ENCODE peak calls at places on chromosome 7, in eight cellular contexts. L, D, V, U, J, A, S and I are unnamed samples. For H3K27me3, the result is how much of the 10 kb centered on the place peaks cover.

GRCh38 chr7:18685961-18686360 is 190.4 kb downstream of the HDAC9 start:
- DNase-seq in D (no peak), U (no peak), A (peak), V (no peak), J (no peak), S (no peak), L (no peak), I (no peak)

GRCh38 chr7:111931016-111931517 is 275.1 kb downstream of the DOCK4 start:
- DNase-seq in V (no peak), J (no peak), L (no peak), D (no peak), S (no peak), A (peak), U (no peak), I (no peak)

GRCh38 chr7:56199639-56200038 is 83.4 kb upstream of the NUPR2 start:
- DNase-seq in V (no peak), J (no peak), S (no peak), U (no peak), D (no peak), A (no peak), L (no peak), I (no peak)

GRCh38 chr7:21923663-21924062 is 22.0 kb downstream of the CDCA7L start:
- DNase-seq in J (no peak), U (no peak), D (no peak), S (no peak), V (no peak), L (no peak), A (no peak), I (no peak)

GRCh38 chr7:136657332-136657942 is 211.0 kb upstream of the CHRM2 start:
- DNase-seq in L (no peak), D (no peak), V (no peak), U (no peak), J (no peak), A (no peak), S (no peak), I (no peak)

GRCh38 chr7:30238721-30239441 is 45.5 kb upstream of the ZNRF2 start:
- DNase-seq in J (no peak), L (no peak), S (peak), D (peak), U (no peak), A (peak), V (peak), I (no peak)

GRCh38 chr7:19772858-19773337 is 519 bp downstream of the TMEM196 start:
- DNase-seq in U (no peak), V (peak), D (peak), J (no peak), L (no peak), A (peak), S (no peak), I (no peak)

GRCh38 chr7:137975768-137976167 is 26.1 kb downstream of the CREB3L2 start:
- DNase-seq in A (peak), L (no peak), J (no peak), V (no peak), S (no peak), U (no peak), D (peak), I (no peak)

GRCh38 chr7:10662982-10663884 is 310.4 kb upstream of the PHF14 start:
- DNase-seq in S (peak), J (no peak), U (no peak), V (no peak), A (no peak), L (no peak), D (no peak), I (no peak)

GRCh38 chr7:16604054-16604453 is 41.5 kb downstream of the ANKMY2 start:
- DNase-seq in A (peak), J (no peak), S (no peak), V (no peak), U (no peak), L (no peak), D (no peak), I (no peak)

GRCh38 chr7:103987455-103987854 is 2.0 kb downstream of the RELN start:
- DNase-seq in V (no peak), L (no peak), A (no peak), S (no peak), U (no peak), J (no peak), D (no peak), I (no peak)

GRCh38 chr7:88040694-88041093 is 106.6 kb downstream of the ADAM22 start:
- DNase-seq in J (no peak), U (no peak), L (no peak), A (peak), D (no peak), V (no peak), S (no peak), I (no peak)

GRCh38 chr7:12436126-12436525 is 32.5 kb upstream of the VWDE start:
- DNase-seq in S (no peak), D (no peak), A (no peak), L (no peak), U (no peak), J (no peak), V (no peak), I (no peak)

GRCh38 chr7:25752169-25752568 is 399.8 kb upstream of the NFE2L3 start:
- DNase-seq in D (no peak), V (no peak), L (no peak), A (no peak), J (no peak), U (no peak), S (no peak), I (no peak)

GRCh38 chr7:102390697-102391484 is 5.3 kb upstream of the PRKRIP1 start:
- DNase-seq in S (peak), L (peak), D (peak), A (peak), V (peak), U (peak), J (peak), I (peak)

GRCh38 chr7:73773700-73774517 is 3.8 kb upstream of the CLDN3 start:
- DNase-seq in U (no peak), V (no peak), S (no peak), D (no peak), L (no peak), J (no peak), A (no peak), I (no peak)

GRCh38 chr7:12879139-12879538 is 191.7 kb downstream of the ARL4A start:
- DNase-seq in D (no peak), S (no peak), U (no peak), V (no peak), J (no peak), L (no peak), A (no peak), I (no peak)

GRCh38 chr7:4842302-4843064 is 19.3 kb downstream of the PAPOLB start:
- DNase-seq in A (peak), L (no peak), J (no peak), S (no peak), V (no peak), D (no peak), U (no peak), I (peak)

GRCh38 chr7:48033922-48034321 is 1.4 kb upstream of the C7orf57 start:
- DNase-seq in J (no peak), L (no peak), U (no peak), V (no peak), S (no peak), D (no peak), A (no peak), I (no peak)

GRCh38 chr7:44163591-44163990 is 22.5 kb upstream of the MYL7 start:
- DNase-seq in L (no peak), U (no peak), S (no peak), A (peak), J (no peak), D (no peak), V (no peak), I (no peak)

GRCh38 chr7:106812027-106812643 is 52.9 kb upstream of the PIK3CG start:
- DNase-seq in V (no peak), L (no peak), A (peak), D (peak), J (no peak), S (peak), U (no peak), I (no peak)

GRCh38 chr7:68676789-68677535 is 921.3 kb upstream of the AUTS2 start:
- DNase-seq in V (no peak), J (no peak), A (no peak), S (no peak), L (no peak), D (no peak), U (no peak), I (no peak)

GRCh38 chr7:98137134-98137825 is 30.6 kb downstream of the LMTK2 start:
- DNase-seq in J (no peak), A (no peak), U (no peak), S (no peak), D (no peak), L (no peak), V (no peak), I (no peak)

GRCh38 chr7:133807610-133808543 is 319.3 kb upstream of the LRGUK start:
- DNase-seq in S (no peak), V (no peak), J (no peak), L (no peak), U (no peak), A (no peak), D (no peak), I (no peak)

GRCh38 chr7:111438369-111439289 is 123.7 kb downstream of the IMMP2L start:
- DNase-seq in J (no peak), S (no peak), L (no peak), D (no peak), U (no peak), A (peak), V (no peak), I (no peak)

GRCh38 chr7:29360633-29361625 is 166.4 kb downstream of the CHN2 start:
- DNase-seq in A (peak), U (no peak), V (no peak), D (no peak), J (no peak), L (no peak), S (no peak), I (no peak)

GRCh38 chr7:123863461-123863860 is 18.5 kb downstream of the HYAL4 start:
- DNase-seq in S (no peak), L (no peak), D (no peak), V (no peak), U (no peak), A (no peak), J (no peak), I (no peak)

GRCh38 chr7:150421831-150422230 is 28.6 kb upstream of the GIMAP8 start:
- DNase-seq in A (no peak), J (no peak), S (no peak), U (no peak), V (no peak), D (no peak), L (no peak), I (no peak)

GRCh38 chr7:133313575-133313974 is 60.7 kb downstream of the EXOC4 start:
- DNase-seq in L (no peak), V (no peak), A (no peak), S (no peak), J (no peak), D (no peak), U (no peak), I (no peak)

GRCh38 chr7:130925136-130925794 is 191.3 kb upstream of the KLF14 start:
- DNase-seq in L (no peak), D (no peak), V (no peak), A (no peak), J (peak), U (no peak), S (no peak), I (no peak)

GRCh38 chr7:23377134-23377533 is 78.0 kb downstream of the MALSU1 start:
- DNase-seq in V (no peak), D (no peak), L (no peak), J (no peak), S (no peak), U (no peak), A (peak), I (no peak)

GRCh38 chr7:129774359-129774758 is 162.8 kb downstream of the NRF1 start:
- DNase-seq in L (no peak), V (no peak), D (no peak), S (no peak), A (no peak), J (no peak), U (no peak), I (peak)

GRCh38 chr7:17941171-17941490 is 837 bp upstream of the SNX13 start:
- DNase-seq in L (no peak), D (no peak), V (no peak), J (no peak), S (peak), A (peak), U (no peak), I (no peak)

GRCh38 chr7:104656467-104656866 is 328.1 kb downstream of the LHFPL3 start:
- DNase-seq in J (no peak), L (no peak), D (no peak), S (no peak), A (peak), U (no peak), V (no peak), I (no peak)

GRCh38 chr7:47528471-47528870 is 53.4 kb downstream of the TNS3 start:
- DNase-seq in L (no peak), U (no peak), D (no peak), V (no peak), S (peak), A (no peak), J (no peak), I (no peak)

GRCh38 chr7:83321011-83321410 is 158.3 kb upstream of the PCLO start:
- DNase-seq in V (no peak), S (no peak), A (no peak), J (no peak), L (no peak), U (no peak), D (no peak), I (no peak)

GRCh38 chr7:57225666-57226065 is 93.4 kb upstream of the ZNF479 start:
- DNase-seq in A (no peak), S (no peak), V (no peak), U (no peak), L (no peak), D (no peak), J (no peak), I (no peak)
- H3K27me3 ChIP-seq in A (under half), S (under half), V (under half), U (under half), L (under half), D (under half), J (under half), I (under half)

GRCh38 chr7:290554-291301 is 758 bp downstream of the FOXL3 start:
- DNase-seq in V (no peak), S (no peak), L (no peak), A (no peak), J (no peak), U (no peak), D (no peak), I (peak)
- H3K27me3 ChIP-seq in V (under half), S (under half), L (half or more), A (half or more), J (under half), U (under half), D (under half), I (half or more)

GRCh38 chr7:156464339-156464738 is 176.2 kb upstream of the RNF32 start:
- DNase-seq in U (no peak), S (no peak), L (no peak), J (no peak), V (no peak), D (no peak), A (no peak), I (no peak)

GRCh38 chr7:156459582-156459981 is 181.0 kb upstream of the RNF32 start:
- DNase-seq in L (no peak), A (no peak), D (no peak), J (no peak), U (no peak), S (no peak), V (no peak), I (no peak)

GRCh38 chr7:156463280-156463679 is 177.3 kb upstream of the RNF32 start:
- DNase-seq in V (no peak), L (no peak), J (no peak), S (no peak), U (no peak), D (no peak), A (no peak), I (no peak)

GRCh38 chr7:156460861-156461632 is 179.5 kb upstream of the RNF32 start:
- DNase-seq in V (no peak), D (no peak), A (no peak), J (no peak), S (peak), U (no peak), L (no peak), I (no peak)

DNA sequence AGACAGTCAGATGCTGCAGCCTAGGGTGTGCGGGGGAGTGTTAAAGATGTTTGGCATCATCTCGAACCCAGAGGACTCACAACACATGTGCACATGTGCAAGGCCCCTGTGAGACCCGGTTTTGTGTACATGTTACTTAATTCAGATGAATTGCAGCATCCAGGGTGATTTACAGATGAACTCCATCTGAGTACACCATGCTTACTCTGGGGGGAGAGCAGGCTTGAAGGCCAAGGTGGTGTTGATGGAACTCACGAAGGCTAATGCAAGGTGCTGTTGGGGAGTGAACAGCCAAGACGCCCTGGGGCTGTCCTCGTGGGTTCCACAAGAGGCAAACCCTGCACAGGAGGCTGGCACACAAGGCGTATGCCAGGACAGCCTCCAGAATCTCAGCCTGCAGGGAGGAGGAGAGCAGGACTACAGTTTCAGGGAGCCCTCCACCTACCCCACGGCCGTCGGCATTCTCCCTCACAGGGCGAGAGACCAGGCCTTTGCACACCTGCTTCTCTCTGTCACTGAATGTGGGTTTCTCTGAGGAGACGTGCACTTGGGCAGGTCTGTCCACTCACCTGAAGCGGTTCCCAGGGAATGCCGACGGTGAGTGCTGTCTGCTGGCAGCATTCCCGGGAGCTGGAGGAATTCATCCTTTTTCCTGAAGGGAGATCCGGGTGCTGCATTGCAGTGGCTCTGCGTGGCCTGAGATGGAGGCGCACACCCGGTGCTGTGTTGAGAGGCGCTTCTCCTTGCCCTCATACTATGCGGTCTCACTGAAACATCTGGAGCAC is 178.5 kb upstream of the RNF32 start:
- DNase-seq in U (no peak), A (no peak), V (no peak), J (no peak), L (no peak), D (no peak), S (no peak), I (no peak)
- H3K27me3 ChIP-seq in U (under half), A (under half), V (under half), J (under half), L (under half), D (under half), S (under half), I (under half)

GRCh38 chr7:24442170-24442777 is 131.0 kb upstream of the PALS2 start:
- DNase-seq in U (no peak), J (no peak), D (no peak), L (no peak), V (no peak), S (peak), A (no peak), I (no peak)

GRCh38 chr7:24445041-24445440 is 128.2 kb upstream of the PALS2 start:
- DNase-seq in J (no peak), S (no peak), U (no peak), A (no peak), L (no peak), V (no peak), D (no peak), I (no peak)

GRCh38 chr7:24448038-24448437 is 125.2 kb upstream of the PALS2 start:
- DNase-seq in S (no peak), J (no peak), D (no peak), U (no peak), A (no peak), V (no peak), L (no peak), I (no peak)
- H3K27me3 ChIP-seq in S (under half), J (under half), D (under half), U (under half), A (under half), V (under half), L (under half), I (under half)

DNA sequence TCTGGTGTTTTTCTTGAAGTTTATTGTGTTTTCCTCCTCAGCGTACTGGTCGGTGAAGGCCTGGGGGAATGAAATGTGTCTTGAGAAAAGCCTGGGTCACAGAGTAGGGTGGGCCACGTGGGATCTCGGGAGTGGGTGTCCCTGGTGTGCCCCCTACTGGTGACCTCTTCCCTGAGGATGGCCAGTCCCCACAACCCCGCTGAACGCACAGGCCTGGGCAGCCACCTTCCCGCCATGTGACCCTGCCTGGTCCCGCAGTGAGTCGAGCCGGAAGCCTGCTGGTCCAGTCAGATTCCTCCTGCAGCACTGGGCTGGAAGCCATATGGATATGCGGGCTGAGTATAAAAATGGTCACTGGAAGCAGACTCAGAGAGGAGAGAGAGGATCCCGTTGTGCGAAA is 52.9 kb upstream of the GNA12 start:
- DNase-seq in U (no peak), L (no peak), S (no peak), D (no peak), J (no peak), V (no peak), A (no peak), I (no peak)
- H3K27me3 ChIP-seq in U (under half), L (under half), S (under half), D (under half), J (under half), V (under half), A (under half), I (under half)